ENCODE peak calls at places on chromosomes 11 and 22, in eight cellular contexts. C is OCI-LY7, D is IMR-90, O is sigmoid colon, R is mucosa of descending colon, P is Caco-2, I is brain microvascular endothelial cell, X is tibial artery. A is an unnamed sample.

GRCh38 chr22:50708996-50709395 is 29.0 kb upstream of the ACR start:
- DNase-seq in C (no peak), P (no peak), D (no peak), I (no peak), O (peak; percentile 41), X (no peak), R (no peak), A (no peak)

GRCh38 chr11:130600139-130600538 is 151.7 kb downstream of the ADAMTS15 start:
- DNase-seq in R (no peak), P (no peak), D (peak; percentile 64), C (no peak), I (peak; percentile 48), O (no peak), X (no peak), A (no peak)

GRCh38 chr11:8787372-8787771 is 104.8 kb downstream of the RPL27A start:
- DNase-seq in O (no peak), I (no peak), X (no peak), D (peak; percentile 53), C (no peak), R (peak; percentile 62), P (no peak), A (no peak)

GRCh38 chr22:46068908-46069481 is 81.3 kb upstream of the PPARA start:
- DNase-seq in X (peak; percentile 67), R (no peak), O (peak; percentile 71), I (no peak), P (no peak), C (peak; percentile 13), D (peak; percentile 49), A (peak; percentile 12)

GRCh38 chr22:49586873-49587272 is 240.8 kb downstream of the BRD1 start:
- DNase-seq in D (no peak), O (peak; percentile 53), I (no peak), C (no peak), P (no peak), R (no peak), X (peak; percentile 50), A (no peak)

GRCh38 chr11:5423131-5423530 is 1.2 kb downstream of the OR51Q1 start:
- DNase-seq in X (no peak), P (no peak), I (no peak), C (no peak), O (no peak), R (no peak), D (no peak), A (no peak)

GRCh38 chr11:21142007-21142406 is 472.6 kb downstream of the NELL1 start:
- DNase-seq in D (no peak), P (peak; percentile 30), C (no peak), O (no peak), I (no peak), R (peak; percentile 14), X (no peak), A (no peak)

GRCh38 chr22:22406445-22406844 is 102.1 kb downstream of the ZNF280B start:
- DNase-seq in D (no peak), X (no peak), R (no peak), P (no peak), C (no peak), I (no peak), O (no peak), A (no peak)

GRCh38 chr11:45366839-45367238 is 80.7 kb upstream of the SYT13 start:
- DNase-seq in C (no peak), D (no peak), R (no peak), X (no peak), P (no peak), I (no peak), O (no peak), A (no peak)

GRCh38 chr11:84398017-84398626 is 1112.0 kb upstream of the CCDC90B start:
- DNase-seq in P (peak; percentile 43), I (peak; percentile 36), D (peak; percentile 1), O (no peak), X (no peak), C (peak; percentile 26), R (no peak), A (no peak)

GRCh38 chr11:46836431-46836830 is 9.6 kb downstream of the CKAP5 start:
- DNase-seq in P (no peak), D (no peak), C (no peak), X (no peak), O (no peak), R (no peak), I (no peak), A (no peak)

GRCh38 chr11:5705688-5706087 is 16.1 kb downstream of the TRIM22 start:
- DNase-seq in X (no peak), P (no peak), O (no peak), C (no peak), D (peak; percentile 42), I (no peak), R (no peak), A (no peak)

GRCh38 chr11:62611705-62612365 is 740 bp downstream of the EML3 start:
- DNase-seq in D (peak; percentile 60), I (no peak), P (peak; percentile 40), X (peak; percentile 83), R (peak; percentile 51), O (peak; percentile 86), C (peak; percentile 26), A (no peak)

GRCh38 chr11:124978316-124978715 is 24.3 kb downstream of the CCDC15 start:
- DNase-seq in C (no peak), I (no peak), R (no peak), X (no peak), O (no peak), P (no peak), D (no peak), A (no peak)

GRCh38 chr11:69443968-69444364 is 37.5 kb upstream of the LINC01488 start:
- DNase-seq in O (no peak), R (no peak), P (no peak), C (no peak), D (peak; percentile 58), I (peak; percentile 41), X (peak; percentile 67), A (no peak)

GRCh38 chr11:748007-748359 is 719 bp downstream of the TALDO1 start:
- DNase-seq in X (no peak), P (no peak), O (peak; percentile 64), R (no peak), I (no peak), D (no peak), C (no peak), A (no peak)

GRCh38 chr11:34650528-34650927 is 29.6 kb downstream of the EHF start:
- DNase-seq in P (no peak), D (peak; percentile 22), R (no peak), X (no peak), I (no peak), O (no peak), C (no peak), A (no peak)

GRCh38 chr11:13534358-13534757 is 38.6 kb upstream of the PTH start:
- DNase-seq in O (no peak), R (no peak), P (no peak), C (no peak), X (no peak), D (no peak), I (no peak), A (no peak)

GRCh38 chr11:13538044-13538443 is 42.2 kb upstream of the PTH start:
- DNase-seq in I (no peak), P (no peak), C (no peak), X (no peak), D (no peak), R (no peak), O (no peak), A (no peak)

GRCh38 chr11:13535819-13536218 is 40.0 kb upstream of the PTH start:
- DNase-seq in D (no peak), O (no peak), X (no peak), P (peak; percentile 50), I (no peak), C (peak; percentile 11), R (no peak), A (no peak)
- TF ChIP-seq CTCF in D (peak; percentile 8), O (no peak), X (no peak), P (peak; percentile 39), I (peak; percentile 2), C (peak; percentile 40), R (no peak), A (no peak)

DNA sequence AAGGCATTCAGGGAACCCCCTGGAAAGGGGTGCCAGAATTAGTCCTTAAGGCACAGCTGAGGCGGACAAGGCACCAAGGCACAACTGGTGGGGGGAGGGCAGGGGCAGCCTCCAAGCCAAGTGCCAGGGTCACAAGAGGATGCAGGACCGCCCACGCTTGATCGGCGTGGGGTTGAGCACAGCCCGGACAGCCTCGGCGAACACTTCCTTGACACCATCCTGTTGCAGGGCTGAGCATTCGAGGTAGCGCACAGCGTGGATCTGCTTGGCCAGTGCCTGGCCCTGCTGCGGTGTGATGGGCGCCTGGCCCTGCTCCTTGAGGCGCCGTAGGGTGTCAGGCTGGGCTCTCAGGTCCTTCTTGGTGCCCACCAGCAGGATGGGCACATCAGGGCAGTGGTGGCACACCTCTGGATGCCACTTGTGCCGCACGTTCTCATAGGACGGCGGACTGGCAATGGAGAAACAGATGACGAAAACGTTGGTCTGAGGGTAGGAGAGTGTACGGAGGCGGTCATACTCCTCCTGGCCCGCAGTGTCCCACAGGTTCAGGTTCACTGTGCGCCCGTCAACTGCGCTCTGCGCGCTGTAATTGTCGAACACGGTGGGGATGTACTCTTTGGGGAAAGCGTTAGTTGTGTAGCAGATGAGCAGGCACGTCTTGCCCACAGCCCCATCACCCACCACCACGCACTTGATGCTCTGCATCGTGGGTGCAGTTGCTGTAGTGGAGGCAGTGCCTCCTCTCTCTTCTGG is 13.1 kb downstream of the RHOG start:
- DNase-seq in D (no peak), R (no peak), X (no peak), C (no peak), P (no peak), O (no peak), I (no peak), A (no peak)
- H3K36me3 ChIP-seq in D (peaks cover 41% of the 10 kb centered on the region), R (no peaks in the 10 kb centered on the region), X (peaks cover 14% of the 10 kb centered on the region), C (peaks cover 70% of the 10 kb centered on the region), P (no peaks in the 10 kb centered on the region), O (peaks cover 41% of the 10 kb centered on the region), I (peaks cover 35% of the 10 kb centered on the region), A (peaks cover 14% of the 10 kb centered on the region)

GRCh38 chr11:15075162-15075526 is 1.8 kb downstream of the CALCB start:
- DNase-seq in I (no peak), O (no peak), P (no peak), C (no peak), X (no peak), R (no peak), D (no peak), A (no peak)
- TF ChIP-seq CTCF in I (no peak), O (no peak), P (no peak), C (peak; percentile 38), X (no peak), R (no peak), D (no peak), A (no peak)

GRCh38 chr22:24565077-24565476 is 9.3 kb downstream of the SNRPD3 start:
- DNase-seq in R (no peak), X (no peak), D (no peak), I (no peak), C (no peak), O (no peak), P (no peak), A (no peak)
- H3K36me3 ChIP-seq in R (no peaks in the 10 kb centered on the region), X (peaks cover 23% of the 10 kb centered on the region), D (peaks cover 35% of the 10 kb centered on the region), I (peaks cover 37% of the 10 kb centered on the region), C (peaks cover 88% of the 10 kb centered on the region), O (peaks cover 52% of the 10 kb centered on the region), P (peaks cover 9% of the 10 kb centered on the region), A (peaks cover 48% of the 10 kb centered on the region)

GRCh38 chr22:27765706-27766291 is 35.8 kb downstream of the MN1 start:
- DNase-seq in X (no peak), P (no peak), D (no peak), O (no peak), C (no peak), I (no peak), R (no peak), A (no peak)
- TF ChIP-seq CTCF in X (no peak), P (no peak), D (no peak), O (no peak), C (no peak), I (no peak), R (no peak), A (no peak)

GRCh38 chr11:85991514-85991913 is 77.4 kb downstream of the PICALM start:
- DNase-seq in I (no peak), P (no peak), X (no peak), D (no peak), O (no peak), C (no peak), R (no peak), A (no peak)
- H3K36me3 ChIP-seq in I (peaks cover 5% of the 10 kb centered on the region), P (peaks cover 5% of the 10 kb centered on the region), X (peaks cover 45% of the 10 kb centered on the region), D (peaks cover 29% of the 10 kb centered on the region), O (peaks cover 85% of the 10 kb centered on the region), C (peaks cover 84% of the 10 kb centered on the region), R (peaks cover 8% of the 10 kb centered on the region), A (no peaks in the 10 kb centered on the region)